ENCODE peak calls at places on chromosomes 13 and 19, in nine cellular contexts. W, X, B, A, U, T, D, S and K are unnamed samples. For H3K4me1, the result is how much of the 10 kb centered on the place peaks cover.

GRCh38 chr13:114134111-114134943 is 1.9 kb upstream of the RASA3 start:
- DNase-seq in W (no peak), X (peak), B (no peak), A (no peak), U (no peak), T (no peak), D (no peak), S (no peak), K (no peak)

GRCh38 chr13:64428196-64428595 is 2801.9 kb downstream of the PCDH9 start:
- DNase-seq in W (no peak), X (no peak), B (no peak), A (no peak), U (no peak), T (no peak), D (no peak), S (no peak), K (no peak)

GRCh38 chr13:19587635-19588300 is 26.4 kb upstream of the TPTE2 start:
- DNase-seq in W (peak), X (peak), B (no peak), A (no peak), U (no peak), T (no peak), D (peak), S (no peak), K (no peak)

GRCh38 chr19:10295305-10295846 is 5.6 kb downstream of the ICAM5 start:
- DNase-seq in W (no peak), X (peak), B (peak), A (no peak), U (no peak), T (peak), D (no peak), S (peak), K (no peak)

GRCh38 chr19:35846038-35846668 is 6.2 kb downstream of the NPHS1 start:
- DNase-seq in W (no peak), X (peak), B (no peak), A (no peak), U (no peak), T (no peak), D (no peak), S (no peak), K (no peak)

GRCh38 chr13:21668665-21669599 is 1.9 kb upstream of the FGF9 start:
- DNase-seq in W (no peak), X (peak), B (peak), A (no peak), U (peak), T (peak), D (no peak), S (peak), K (no peak)

GRCh38 chr19:17654993-17655392 is 33.2 kb downstream of the UNC13A start:
- DNase-seq in W (no peak), X (peak), B (peak), A (no peak), U (no peak), T (no peak), D (no peak), S (no peak), K (no peak)

GRCh38 chr19:3270908-3271307 is 46.4 kb downstream of the CELF5 start:
- DNase-seq in W (no peak), X (peak), B (no peak), A (no peak), U (no peak), T (no peak), D (peak), S (no peak), K (no peak)

GRCh38 chr19:33905937-33906577 is 109.4 kb downstream of the KCTD15 start:
- DNase-seq in W (peak), X (peak), B (peak), A (peak), U (peak), T (peak), D (no peak), S (peak), K (peak)

GRCh38 chr19:47675271-47675670 is 38.0 kb upstream of the EHD2 start:
- DNase-seq in W (no peak), X (no peak), B (no peak), A (no peak), U (no peak), T (no peak), D (no peak), S (peak), K (no peak)

GRCh38 chr13:111508164-111508870 is 187.9 kb downstream of the TEX29 start:
- DNase-seq in W (no peak), X (no peak), B (no peak), A (no peak), U (no peak), T (no peak), D (no peak), S (no peak), K (no peak)

GRCh38 chr13:50375792-50376191 is 360.5 kb downstream of the KCNRG start:
- DNase-seq in W (no peak), X (no peak), B (no peak), A (no peak), U (no peak), T (no peak), D (no peak), S (no peak), K (no peak)

GRCh38 chr19:19064098-19064722 is 416 bp downstream of the SLC25A42 start:
- DNase-seq in W (peak), X (no peak), B (peak), A (peak), U (peak), T (no peak), D (no peak), S (peak), K (no peak)

DNA sequence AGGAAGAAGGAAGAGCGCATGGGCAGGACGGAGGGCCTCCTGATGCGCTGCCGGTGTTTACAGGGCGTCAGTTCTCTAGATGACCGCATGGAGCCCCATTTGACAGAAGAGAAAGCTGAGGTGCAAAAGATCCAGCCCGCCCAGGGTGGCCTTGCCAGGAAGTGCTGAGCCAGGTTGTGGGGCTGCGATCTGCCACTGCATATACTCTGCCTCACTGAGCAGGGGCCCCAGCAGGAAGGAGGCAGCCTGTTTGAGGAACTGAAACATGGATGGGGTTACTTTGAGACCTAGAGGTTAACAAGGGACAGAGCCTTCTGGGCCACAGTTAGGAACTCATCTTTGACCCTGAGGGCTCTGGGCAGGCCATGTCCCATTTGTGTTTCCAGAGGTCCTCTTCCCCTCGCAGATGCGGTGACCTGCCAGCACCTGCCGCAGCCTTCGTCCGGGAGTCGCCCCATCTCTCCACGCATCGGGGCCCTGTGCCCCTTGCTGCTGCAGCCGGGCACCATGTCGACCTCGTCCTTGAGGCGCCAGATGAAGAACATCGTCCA is 3.2 kb downstream of the EPN1 start:
- DNase-seq in W (peak), X (no peak), B (peak), A (peak), U (peak), T (peak), D (no peak), S (no peak), K (no peak)
- TF ChIP-seq CTCF in W (no peak), X (no peak), B (no peak), A (no peak), U (no peak), T (no peak), D (no peak), S (no peak), K (no peak)

DNA sequence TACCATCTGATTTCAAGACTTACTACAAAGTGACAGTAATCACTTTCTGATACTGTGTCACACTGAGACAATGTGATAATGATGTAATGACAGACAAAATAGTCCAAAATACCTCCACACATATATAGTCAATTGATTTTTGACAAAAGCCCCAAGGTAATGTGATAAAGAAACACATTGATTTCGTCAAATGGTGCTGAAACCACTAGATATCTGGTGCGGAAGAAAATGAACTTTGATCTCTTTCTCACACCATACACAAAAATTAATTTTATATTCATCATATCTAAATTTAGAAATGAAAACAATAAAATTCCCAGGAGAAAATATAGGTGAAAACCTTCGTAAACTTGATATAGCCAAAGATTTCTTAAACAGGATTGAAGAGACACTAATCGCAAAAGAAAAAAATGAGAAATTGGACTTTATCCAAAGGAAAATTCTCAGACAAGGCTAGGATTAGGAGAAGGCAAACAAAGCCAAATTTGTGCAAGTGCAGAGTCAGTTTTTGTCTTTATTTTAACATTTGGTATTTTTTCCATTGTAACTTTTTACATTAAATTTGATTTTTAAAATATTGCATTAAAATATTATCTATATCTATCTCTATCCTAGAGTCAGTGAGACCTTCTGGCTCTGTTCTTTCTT is 739.9 kb downstream of the DIAPH3 start:
- DNase-seq in W (no peak), X (no peak), B (no peak), A (no peak), U (no peak), T (no peak), D (no peak), S (no peak), K (no peak)
- H3K4me1 ChIP-seq in W (under half), X (under half), B (under half), A (under half), U (under half), T (under half), D (under half), S (under half), K (under half)

DNA sequence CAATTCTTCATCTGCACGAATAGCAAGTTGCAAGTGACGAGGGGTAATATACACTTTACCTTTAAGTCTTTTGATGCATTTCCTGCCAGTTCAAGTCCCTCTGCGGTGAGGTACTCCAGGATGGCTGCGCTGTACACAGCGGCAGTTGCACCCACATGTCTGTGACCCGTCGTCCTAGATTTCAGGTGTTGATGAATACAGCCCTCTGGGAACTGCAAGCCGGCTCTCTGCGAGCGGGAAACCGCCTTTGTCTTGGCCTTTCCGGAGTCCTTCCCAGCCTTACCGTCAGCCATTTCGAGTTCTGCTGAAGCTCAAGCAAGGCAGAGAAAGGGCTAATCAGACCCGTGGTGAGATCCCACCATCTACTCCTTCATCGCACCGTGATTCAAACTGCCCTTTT is 14.8 kb downstream of the UBAC2 start:
- DNase-seq in W (no peak), X (no peak), B (no peak), A (no peak), U (no peak), T (no peak), D (no peak), S (peak), K (peak)
- H3K27ac ChIP-seq in W (peak), X (peak), B (no peak), A (no peak), U (no peak), T (no peak), D (no peak), S (no peak), K (no peak)

GRCh38 chr19:1853295-1854031 is 5.2 kb upstream of the REXO1 start:
- DNase-seq in W (peak), X (peak), B (peak), A (peak), U (peak), T (peak), D (peak), S (peak), K (peak)

GRCh38 chr19:1855040-1855827 is 7.0 kb upstream of the REXO1 start:
- DNase-seq in W (peak), X (peak), B (peak), A (peak), U (peak), T (peak), D (peak), S (peak), K (peak)

GRCh38 chr19:1854032-1854541 is 5.8 kb upstream of the REXO1 start:
- DNase-seq in W (no peak), X (no peak), B (no peak), A (no peak), U (no peak), T (no peak), D (no peak), S (no peak), K (no peak)

GRCh38 chr19:1855828-1856255 is 7.5 kb downstream of the KLF16 start:
- DNase-seq in W (no peak), X (no peak), B (no peak), A (no peak), U (no peak), T (peak), D (no peak), S (peak), K (no peak)

GRCh38 chr19:1854542-1855039 is 6.3 kb upstream of the REXO1 start:
- DNase-seq in W (peak), X (peak), B (peak), A (no peak), U (no peak), T (no peak), D (no peak), S (peak), K (no peak)
- TF ChIP-seq CTCF in W (no peak), X (peak), B (no peak), A (no peak), U (no peak), T (no peak), D (no peak), S (no peak), K (no peak)

GRCh38 chr19:43610493-43610892 is 1.4 kb upstream of the SRRM5 start:
- DNase-seq in W (no peak), X (no peak), B (no peak), A (no peak), U (no peak), T (no peak), D (peak), S (no peak), K (no peak)
- H3K4me1 ChIP-seq in W (under half), X (under half), B (under half), A (under half), U (under half), T (under half), D (under half), S (under half), K (under half)

DNA sequence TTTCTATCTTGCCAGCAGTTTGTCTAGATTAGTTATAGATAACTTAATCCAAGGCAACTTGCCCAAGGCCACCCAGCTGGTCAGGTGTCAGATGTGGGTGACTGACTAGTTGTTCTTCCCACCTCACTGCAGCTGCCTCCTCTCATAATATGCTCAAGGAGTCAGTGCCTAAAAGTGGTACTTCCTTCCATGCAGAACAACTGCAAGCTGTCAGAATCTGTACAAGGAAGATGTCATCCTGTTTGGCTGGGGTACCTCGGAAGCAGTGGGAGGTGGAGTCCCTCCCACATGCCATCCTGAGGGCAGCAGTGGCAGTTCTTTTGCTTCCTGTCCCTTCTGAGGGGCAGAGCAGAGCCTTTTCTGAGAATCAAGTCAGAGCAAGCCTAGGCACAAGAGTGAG is 193.2 kb upstream of the RFC3 start:
- DNase-seq in W (no peak), X (no peak), B (no peak), A (no peak), U (no peak), T (no peak), D (no peak), S (no peak), K (no peak)
- H3K27ac ChIP-seq in W (no peak), X (no peak), B (no peak), A (no peak), U (no peak), T (no peak), D (no peak), S (no peak), K (no peak)

GRCh38 chr13:56752630-56753029 is 388.1 kb upstream of the PRR20A start:
- DNase-seq in W (no peak), X (peak), B (no peak), A (no peak), U (no peak), T (no peak), D (no peak), S (no peak), K (no peak)

GRCh38 chr13:56755181-56755580 is 385.5 kb upstream of the PRR20A start:
- DNase-seq in W (no peak), X (peak), B (no peak), A (no peak), U (no peak), T (no peak), D (peak), S (no peak), K (no peak)
- TF ChIP-seq CTCF in W (no peak), X (peak), B (no peak), A (no peak), U (no peak), T (no peak), D (peak), S (no peak), K (no peak)

DNA sequence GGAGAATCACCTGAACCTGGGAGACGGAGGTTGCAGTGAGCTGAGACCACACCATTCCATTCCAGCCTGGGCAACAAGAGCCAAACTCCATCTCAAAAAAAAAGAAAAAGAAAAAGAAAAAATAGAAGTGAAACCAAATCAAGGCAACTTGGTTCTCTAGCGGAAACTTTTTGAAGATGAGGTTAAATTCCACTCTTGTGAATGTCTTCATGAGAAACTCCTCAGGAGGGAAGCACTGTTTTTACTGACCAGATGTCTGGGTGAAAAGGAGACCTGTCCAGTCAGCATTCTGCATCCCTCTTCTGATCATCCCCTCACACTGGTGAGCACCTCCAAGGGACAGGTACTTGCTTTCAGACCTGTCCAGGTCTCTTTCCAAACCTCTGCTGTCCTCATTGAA is 15.8 kb downstream of the BRD4 start:
- DNase-seq in W (no peak), X (no peak), B (no peak), A (no peak), U (no peak), T (no peak), D (no peak), S (no peak), K (no peak)
- H3K4me1 ChIP-seq in W (half or more), X (under half), B (under half), A (half or more), U (half or more), T (half or more), D (under half), S (half or more), K (half or more)